ENCODE peak calls at places on chromosome 1, in eight cellular contexts. One of them, this sample, is unnamed.

GRCh38 chr1:99217599-99217998 is 46.7 kb upstream of the PLPPR4 start:
- DNase-seq in GM23338: peak; percentile 32
- DNase-seq in HL-60: no peak
- DNase-seq in A549: no peak
- DNase-seq in Panc1: no peak
- DNase-seq in SK-N-SH: no peak
- DNase-seq in HCT116: no peak
- DNase-seq in GM12878: no peak
- DNase-seq in this sample: no peak

GRCh38 chr1:45026446-45026845 is 14.4 kb downstream of the UROD start:
- DNase-seq in GM23338: no peak
- DNase-seq in HL-60: no peak
- DNase-seq in A549: no peak
- DNase-seq in Panc1: no peak
- DNase-seq in SK-N-SH: no peak
- DNase-seq in HCT116: no peak
- DNase-seq in GM12878: no peak
- DNase-seq in this sample: no peak

GRCh38 chr1:45037456-45037855 is 25.4 kb downstream of the UROD start:
- DNase-seq in GM23338: no peak
- DNase-seq in HL-60: no peak
- DNase-seq in A549: no peak
- DNase-seq in Panc1: no peak
- DNase-seq in SK-N-SH: peak; percentile 15
- DNase-seq in HCT116: no peak
- DNase-seq in GM12878: no peak
- DNase-seq in this sample: peak; percentile 84

GRCh38 chr1:53837924-53838653 is at the start of gene NDC1:
- DNase-seq in GM23338: peak; percentile 99
- DNase-seq in HL-60: peak; percentile 96
- DNase-seq in A549: peak; percentile 82
- DNase-seq in Panc1: peak; percentile 93
- DNase-seq in SK-N-SH: peak; percentile 92
- DNase-seq in HCT116: peak; percentile 95
- DNase-seq in GM12878: peak; percentile 91
- DNase-seq in this sample: peak; percentile 92

GRCh38 chr1:96969656-96970163 is 248.1 kb downstream of the PTBP2 start:
- DNase-seq in GM23338: no peak
- DNase-seq in HL-60: no peak
- DNase-seq in A549: no peak
- DNase-seq in Panc1: no peak
- DNase-seq in SK-N-SH: peak; percentile 7
- DNase-seq in HCT116: no peak
- DNase-seq in GM12878: no peak
- DNase-seq in this sample: no peak

GRCh38 chr1:19384113-19384512 is 72.0 kb downstream of the SLC66A1 start:
- DNase-seq in GM23338: no peak
- DNase-seq in HL-60: no peak
- DNase-seq in A549: no peak
- DNase-seq in Panc1: no peak
- DNase-seq in SK-N-SH: peak; percentile 75
- DNase-seq in HCT116: no peak
- DNase-seq in GM12878: no peak
- DNase-seq in this sample: peak; percentile 58

GRCh38 chr1:198741744-198742143 is 102.9 kb downstream of the PTPRC start:
- DNase-seq in GM23338: peak; percentile 35
- DNase-seq in HL-60: no peak
- DNase-seq in A549: no peak
- DNase-seq in Panc1: no peak
- DNase-seq in SK-N-SH: no peak
- DNase-seq in HCT116: no peak
- DNase-seq in GM12878: no peak
- DNase-seq in this sample: no peak

GRCh38 chr1:212234431-212235298 is 50.5 kb upstream of the PPP2R5A start:
- DNase-seq in GM23338: no peak
- DNase-seq in HL-60: peak; percentile 70
- DNase-seq in A549: peak; percentile 81
- DNase-seq in Panc1: peak; percentile 60
- DNase-seq in SK-N-SH: peak; percentile 12
- DNase-seq in HCT116: peak; percentile 73
- DNase-seq in GM12878: no peak
- DNase-seq in this sample: peak; percentile 77

GRCh38 chr1:83554174-83554573 is 444.8 kb downstream of the TTLL7 start:
- DNase-seq in GM23338: peak; percentile 54
- DNase-seq in HL-60: peak; percentile 7
- DNase-seq in A549: no peak
- DNase-seq in Panc1: no peak
- DNase-seq in SK-N-SH: peak; percentile 14
- DNase-seq in HCT116: no peak
- DNase-seq in GM12878: no peak
- DNase-seq in this sample: no peak

GRCh38 chr1:212574732-212575131 is 33.8 kb upstream of the ATF3 start:
- DNase-seq in GM23338: no peak
- DNase-seq in HL-60: no peak
- DNase-seq in A549: no peak
- DNase-seq in Panc1: no peak
- DNase-seq in SK-N-SH: no peak
- DNase-seq in HCT116: no peak
- DNase-seq in GM12878: no peak
- DNase-seq in this sample: no peak

GRCh38 chr1:6163973-6164617 is 16.0 kb downstream of the CHD5 start:
- DNase-seq in GM23338: no peak
- DNase-seq in HL-60: no peak
- DNase-seq in A549: no peak
- DNase-seq in Panc1: no peak
- DNase-seq in SK-N-SH: no peak
- DNase-seq in HCT116: no peak
- DNase-seq in GM12878: no peak
- DNase-seq in this sample: no peak

GRCh38 chr1:181010789-181011188 is 11.9 kb downstream of the STX6 start:
- DNase-seq in GM23338: no peak
- DNase-seq in HL-60: no peak
- DNase-seq in A549: no peak
- DNase-seq in Panc1: no peak
- DNase-seq in SK-N-SH: no peak
- DNase-seq in HCT116: no peak
- DNase-seq in GM12878: no peak
- DNase-seq in this sample: no peak

GRCh38 chr1:17586172-17586963 is 46.9 kb downstream of the ARHGEF10L start:
- DNase-seq in GM23338: peak; percentile 72
- DNase-seq in HL-60: peak; percentile 66
- DNase-seq in A549: no peak
- DNase-seq in Panc1: no peak
- DNase-seq in SK-N-SH: no peak
- DNase-seq in HCT116: no peak
- DNase-seq in GM12878: no peak
- DNase-seq in this sample: no peak

GRCh38 chr1:25744140-25744581 is 55.8 kb upstream of the SELENON start:
- DNase-seq in GM23338: peak; percentile 75
- DNase-seq in HL-60: no peak
- DNase-seq in A549: peak; percentile 27
- DNase-seq in Panc1: peak; percentile 10
- DNase-seq in SK-N-SH: peak; percentile 69
- DNase-seq in HCT116: peak; percentile 3
- DNase-seq in GM12878: no peak
- DNase-seq in this sample: no peak

GRCh38 chr1:169704797-169705196 is 6.6 kb downstream of the SELL start:
- DNase-seq in GM23338: no peak
- DNase-seq in HL-60: no peak
- DNase-seq in A549: no peak
- DNase-seq in Panc1: no peak
- DNase-seq in SK-N-SH: no peak
- DNase-seq in HCT116: no peak
- DNase-seq in GM12878: no peak
- DNase-seq in this sample: no peak

GRCh38 chr1:44606701-44607281 is 67.5 kb downstream of the TMEM53 start:
- DNase-seq in GM23338: no peak
- DNase-seq in HL-60: no peak
- DNase-seq in A549: no peak
- DNase-seq in Panc1: no peak
- DNase-seq in SK-N-SH: no peak
- DNase-seq in HCT116: no peak
- DNase-seq in GM12878: no peak
- DNase-seq in this sample: no peak

DNA sequence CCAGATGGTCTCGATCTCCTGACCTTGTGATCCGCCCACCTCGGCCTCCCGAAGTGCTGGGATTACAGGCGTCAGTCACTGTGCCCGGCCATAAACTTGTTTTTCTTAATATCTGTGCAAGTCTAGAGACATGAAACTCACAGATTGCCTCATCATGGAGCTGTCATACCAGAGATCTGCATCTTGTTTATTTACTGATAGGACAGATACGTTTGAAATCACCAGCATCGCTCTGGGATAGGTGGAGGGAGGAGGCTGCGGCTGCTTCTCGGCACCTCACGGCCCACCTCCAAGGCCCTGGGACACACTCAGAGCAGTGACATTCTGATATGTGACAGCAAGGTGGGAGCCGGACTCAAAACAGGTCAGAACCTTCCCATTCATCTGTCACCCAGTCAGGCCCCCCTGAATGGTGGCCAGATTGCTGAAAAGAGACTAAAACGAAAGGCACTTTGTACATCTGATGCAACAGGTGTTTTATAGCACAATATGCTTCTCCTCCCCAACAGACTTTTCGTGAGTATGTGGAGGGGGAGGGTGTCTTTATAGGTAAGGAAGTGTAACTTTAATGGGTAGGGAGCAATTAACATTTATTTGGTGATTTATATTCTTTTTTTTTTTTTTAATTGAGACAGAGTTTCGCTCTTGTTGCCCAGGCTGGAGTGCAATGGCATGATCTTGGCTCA is 18.1 kb upstream of the LSM10 start:
- DNase-seq in GM23338: no peak
- DNase-seq in HL-60: no peak
- DNase-seq in A549: no peak
- DNase-seq in Panc1: no peak
- DNase-seq in SK-N-SH: no peak
- DNase-seq in HCT116: no peak
- DNase-seq in GM12878: no peak
- DNase-seq in this sample: no peak
- TF ChIP-seq REST in GM23338: no peak
- TF ChIP-seq REST in HL-60: no peak
- TF ChIP-seq REST in A549: no peak
- TF ChIP-seq REST in Panc1: no peak
- TF ChIP-seq REST in SK-N-SH: no peak
- TF ChIP-seq REST in HCT116: no peak
- TF ChIP-seq REST in GM12878: no peak
- TF ChIP-seq REST in this sample: no peak

DNA sequence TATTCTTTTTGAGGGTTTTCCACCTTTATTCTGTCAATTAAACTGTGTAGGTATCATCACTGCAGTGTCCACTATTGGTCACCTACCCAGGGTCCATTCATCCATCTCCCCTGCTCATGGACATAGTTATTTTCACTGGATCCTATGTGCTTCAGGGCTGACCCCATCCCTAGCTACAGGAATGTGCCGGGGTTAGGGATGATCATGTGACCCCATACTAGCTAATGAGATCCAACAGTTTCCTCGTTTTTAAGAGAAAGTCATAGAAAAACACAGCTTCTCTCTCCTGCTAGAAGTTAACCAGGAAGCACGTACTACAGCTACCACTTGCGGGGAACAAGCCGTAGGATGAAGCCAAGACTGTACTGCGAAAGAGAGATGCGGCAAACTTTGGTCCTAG is 19.6 kb downstream of the PTGER3 start:
- DNase-seq in GM23338: no peak
- DNase-seq in HL-60: no peak
- DNase-seq in A549: no peak
- DNase-seq in Panc1: no peak
- DNase-seq in SK-N-SH: no peak
- DNase-seq in HCT116: no peak
- DNase-seq in GM12878: no peak
- DNase-seq in this sample: no peak
- TF ChIP-seq REST in GM23338: no peak
- TF ChIP-seq REST in HL-60: no peak
- TF ChIP-seq REST in A549: no peak
- TF ChIP-seq REST in Panc1: no peak
- TF ChIP-seq REST in SK-N-SH: no peak
- TF ChIP-seq REST in HCT116: no peak
- TF ChIP-seq REST in GM12878: no peak
- TF ChIP-seq REST in this sample: no peak

DNA sequence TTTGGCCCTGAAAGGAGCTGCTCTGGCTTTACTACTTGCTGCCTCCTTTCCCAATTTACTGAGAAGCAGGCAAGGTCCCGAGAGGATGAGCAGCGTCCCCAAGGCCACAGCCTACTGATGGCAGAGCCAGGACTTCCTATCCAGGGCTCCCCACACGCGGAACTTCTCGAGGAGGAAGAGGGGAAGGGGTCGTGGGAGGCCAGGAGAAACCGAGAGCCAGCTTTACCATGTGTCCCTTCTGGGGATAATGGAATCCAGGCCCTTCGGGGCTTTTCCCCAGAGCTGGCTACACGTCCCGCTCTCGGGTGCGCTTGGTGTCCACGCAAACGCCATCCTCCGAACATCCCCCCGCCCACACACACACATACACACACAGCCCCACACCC is 4.3 kb upstream of the CCN1 start:
- DNase-seq in GM23338: no peak
- DNase-seq in HL-60: no peak
- DNase-seq in A549: no peak
- DNase-seq in Panc1: peak; percentile 48
- DNase-seq in SK-N-SH: no peak
- DNase-seq in HCT116: no peak
- DNase-seq in GM12878: no peak
- DNase-seq in this sample: no peak
- TF ChIP-seq REST in GM23338: no peak
- TF ChIP-seq REST in HL-60: no peak
- TF ChIP-seq REST in A549: no peak
- TF ChIP-seq REST in Panc1: no peak
- TF ChIP-seq REST in SK-N-SH: no peak
- TF ChIP-seq REST in HCT116: no peak
- TF ChIP-seq REST in GM12878: no peak
- TF ChIP-seq REST in this sample: no peak

GRCh38 chr1:206812456-206812855 is 40.2 kb upstream of the IL10 start:
- DNase-seq in GM23338: no peak
- DNase-seq in HL-60: no peak
- DNase-seq in A549: no peak
- DNase-seq in Panc1: no peak
- DNase-seq in SK-N-SH: no peak
- DNase-seq in HCT116: no peak
- DNase-seq in GM12878: no peak
- DNase-seq in this sample: no peak

GRCh38 chr1:206804156-206804737 is 32.0 kb upstream of the IL10 start:
- DNase-seq in GM23338: no peak
- DNase-seq in HL-60: no peak
- DNase-seq in A549: no peak
- DNase-seq in Panc1: no peak
- DNase-seq in SK-N-SH: no peak
- DNase-seq in HCT116: no peak
- DNase-seq in GM12878: no peak
- DNase-seq in this sample: no peak

GRCh38 chr1:206809504-206810084 is 37.3 kb upstream of the IL10 start:
- DNase-seq in GM23338: peak; percentile 37
- DNase-seq in HL-60: peak; percentile 56
- DNase-seq in A549: peak; percentile 16
- DNase-seq in Panc1: peak; percentile 15
- DNase-seq in SK-N-SH: no peak
- DNase-seq in HCT116: peak; percentile 23
- DNase-seq in GM12878: no peak
- DNase-seq in this sample: peak; percentile 32

GRCh38 chr1:206805357-206805756 is 33.1 kb upstream of the IL10 start:
- DNase-seq in GM23338: no peak
- DNase-seq in HL-60: no peak
- DNase-seq in A549: no peak
- DNase-seq in Panc1: no peak
- DNase-seq in SK-N-SH: no peak
- DNase-seq in HCT116: no peak
- DNase-seq in GM12878: no peak
- DNase-seq in this sample: no peak

GRCh38 chr1:206808615-206809014 is 36.3 kb upstream of the IL10 start:
- DNase-seq in GM23338: peak; percentile 67
- DNase-seq in HL-60: peak; percentile 59
- DNase-seq in A549: no peak
- DNase-seq in Panc1: peak; percentile 15
- DNase-seq in SK-N-SH: no peak
- DNase-seq in HCT116: no peak
- DNase-seq in GM12878: no peak
- DNase-seq in this sample: peak; percentile 36
- TF ChIP-seq REST in GM23338: no peak
- TF ChIP-seq REST in HL-60: no peak
- TF ChIP-seq REST in A549: no peak
- TF ChIP-seq REST in Panc1: no peak
- TF ChIP-seq REST in SK-N-SH: no peak
- TF ChIP-seq REST in HCT116: no peak
- TF ChIP-seq REST in GM12878: no peak
- TF ChIP-seq REST in this sample: no peak

This sample was measured in K562.